ENCODE peak calls at places on chromosomes 12 and 14, in ten cellular contexts. O is hepatocyte, F is OCI-LY7, U is thoracic aorta, Z is uterus, D is adrenal gland, R is left ventricle myocardium inferior, A is cardiac muscle cell, P is lower lobe of right lung, V is brain microvascular endothelial cell. I is an unnamed sample. For H3K36me3, the result is how much of the 10 kb centered on the place peaks cover.

GRCh38 chr12:100401660-100402059 is 44.8 kb downstream of the SLC17A8 start:
- DNase-seq in O (peak), F (no peak), U (no peak), Z (no peak), D (no peak), R (no peak), A (no peak), P (no peak), V (peak), I (peak)

GRCh38 chr12:45914090-45914489 is 76.3 kb downstream of the SCAF11 start:
- DNase-seq in O (peak), F (no peak), U (no peak), Z (no peak), D (no peak), R (no peak), A (no peak), P (no peak), V (peak), I (peak)

GRCh38 chr12:63915105-63915830 is 70.8 kb downstream of the SRGAP1 start:
- DNase-seq in O (no peak), F (no peak), U (no peak), Z (no peak), D (no peak), R (no peak), A (no peak), P (no peak), V (peak), I (peak)

GRCh38 chr12:122813310-122813713 is 21.9 kb upstream of the HIP1R start:
- DNase-seq in O (no peak), F (peak), U (no peak), Z (no peak), D (no peak), R (no peak), A (no peak), P (no peak), V (no peak), I (no peak)

GRCh38 chr12:131202592-131203378 is 249.1 kb downstream of the ADGRD1 start:
- DNase-seq in O (no peak), F (no peak), U (no peak), Z (no peak), D (no peak), R (no peak), A (no peak), P (no peak), V (no peak), I (no peak)

GRCh38 chr12:89949457-89950195 is 241.0 kb upstream of the ATP2B1 start:
- DNase-seq in O (peak), F (peak), U (no peak), Z (peak), D (no peak), R (no peak), A (peak), P (no peak), V (peak), I (peak)

GRCh38 chr14:75515631-75515999 is 6.7 kb upstream of the BATF start:
- DNase-seq in O (no peak), F (peak), U (no peak), Z (no peak), D (no peak), R (no peak), A (no peak), P (no peak), V (no peak), I (no peak)

GRCh38 chr12:91704446-91704845 is 441.2 kb downstream of the BTG1 start:
- DNase-seq in O (no peak), F (no peak), U (no peak), Z (no peak), D (peak), R (no peak), A (no peak), P (no peak), V (peak), I (peak)

GRCh38 chr12:117640511-117640910 is 279.1 kb upstream of the NOS1 start:
- DNase-seq in O (no peak), F (no peak), U (no peak), Z (no peak), D (no peak), R (no peak), A (no peak), P (no peak), V (no peak), I (no peak)

GRCh38 chr14:105116451-105117256 is 51.4 kb upstream of the GPR132 start:
- DNase-seq in O (no peak), F (no peak), U (no peak), Z (no peak), D (peak), R (no peak), A (no peak), P (no peak), V (no peak), I (no peak)

GRCh38 chr12:6765634-6766581 is at the start of gene PTMS:
- DNase-seq in O (peak), F (peak), U (peak), Z (peak), D (peak), R (peak), A (peak), P (peak), V (peak), I (peak)

GRCh38 chr14:95273041-95273978 is 46.4 kb downstream of the CLMN start:
- DNase-seq in O (peak), F (no peak), U (no peak), Z (no peak), D (no peak), R (no peak), A (no peak), P (no peak), V (peak), I (peak)

GRCh38 chr12:52232916-52233461 is at the start of gene KRT7:
- DNase-seq in O (peak), F (no peak), U (no peak), Z (no peak), D (no peak), R (no peak), A (no peak), P (peak), V (no peak), I (no peak)

GRCh38 chr12:104358353-104359003 is 54.9 kb downstream of the EID3 start:
- DNase-seq in O (peak), F (peak), U (peak), Z (peak), D (peak), R (peak), A (peak), P (peak), V (peak), I (peak)

GRCh38 chr12:6852651-6853354 is 853 bp downstream of the USP5 start:
- DNase-seq in O (peak), F (peak), U (peak), Z (no peak), D (peak), R (no peak), A (peak), P (no peak), V (peak), I (peak)

GRCh38 chr12:127760996-127761395 is 506.0 kb upstream of the TMEM132C start:
- DNase-seq in O (no peak), F (no peak), U (no peak), Z (no peak), D (no peak), R (no peak), A (no peak), P (no peak), V (no peak), I (no peak)

GRCh38 chr12:48979602-48980388 is 1.7 kb downstream of the WNT1 start:
- DNase-seq in O (no peak), F (no peak), U (no peak), Z (no peak), D (no peak), R (no peak), A (no peak), P (no peak), V (no peak), I (no peak)

GRCh38 chr12:5988659-5989116 is 43.6 kb upstream of the ANO2 start:
- DNase-seq in O (peak), F (peak), U (no peak), Z (peak), D (peak), R (peak), A (peak), P (peak), V (peak), I (peak)

DNA sequence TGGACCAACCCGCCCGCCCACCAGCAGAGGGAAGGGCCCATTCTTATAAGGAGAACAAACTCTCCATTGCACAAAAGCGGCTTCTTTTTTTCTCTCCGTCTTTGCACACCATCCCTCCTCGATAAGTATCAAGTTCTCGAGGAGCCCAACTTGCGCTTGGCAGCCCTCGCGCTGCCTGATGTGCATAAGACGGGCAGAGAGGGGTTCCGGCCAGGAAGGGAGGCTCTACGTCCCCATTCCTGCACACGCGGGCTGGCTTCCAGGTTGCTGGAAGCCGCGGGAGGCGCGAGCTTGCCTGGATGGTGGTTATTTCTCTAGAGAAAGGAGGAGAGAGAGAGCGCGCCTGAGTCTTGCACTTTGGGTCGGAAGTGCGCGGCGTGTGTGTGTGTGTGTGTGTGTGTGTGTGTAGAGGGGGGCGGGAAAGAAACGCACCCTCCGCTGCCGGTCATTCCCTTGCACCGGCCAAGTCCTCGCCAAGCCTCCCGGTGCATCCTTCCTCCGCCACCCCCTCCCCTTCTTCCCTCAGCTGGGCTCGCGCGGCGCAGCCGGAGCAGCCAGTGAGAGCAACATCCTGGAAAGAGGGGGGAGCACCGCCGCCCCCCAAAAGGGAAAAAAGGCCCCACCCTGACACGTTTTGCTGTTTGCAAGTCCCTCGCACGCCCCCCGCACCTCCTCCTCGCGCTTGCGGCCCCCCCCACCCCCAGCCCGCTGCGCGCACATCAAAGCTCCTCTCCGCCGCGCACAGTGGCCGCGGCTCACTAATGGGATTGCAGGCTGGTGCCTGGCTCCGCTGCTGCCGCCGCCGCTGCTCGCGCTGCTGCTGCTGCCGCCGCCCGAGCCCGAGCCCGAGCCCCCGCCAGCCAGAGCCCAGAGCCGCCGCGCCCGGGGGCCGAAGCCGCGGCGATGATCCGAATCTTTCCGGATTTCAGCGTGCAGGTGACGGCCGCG is 4.5 kb upstream of the NPAS3 start:
- DNase-seq in O (peak), F (no peak), U (no peak), Z (peak), D (peak), R (no peak), A (peak), P (no peak), V (peak), I (no peak)
- TF ChIP-seq CTCF in O (no peak), F (no peak), U (no peak), Z (no peak), D (no peak), R (no peak), A (no peak), P (no peak), V (no peak), I (no peak)

GRCh38 chr14:52029881-52030280 is 39.0 kb downstream of the NID2 start:
- DNase-seq in O (no peak), F (no peak), U (no peak), Z (no peak), D (no peak), R (no peak), A (no peak), P (no peak), V (no peak), I (no peak)

GRCh38 chr14:52023518-52023917 is 34.2 kb downstream of the RTRAF start:
- DNase-seq in O (no peak), F (no peak), U (no peak), Z (peak), D (no peak), R (no peak), A (no peak), P (no peak), V (peak), I (peak)

GRCh38 chr14:52025310-52025709 is 36.0 kb downstream of the RTRAF start:
- DNase-seq in O (no peak), F (no peak), U (no peak), Z (no peak), D (no peak), R (no peak), A (no peak), P (no peak), V (peak), I (peak)

GRCh38 chr14:52026921-52027320 is 37.6 kb downstream of the RTRAF start:
- DNase-seq in O (no peak), F (no peak), U (no peak), Z (no peak), D (no peak), R (no peak), A (no peak), P (no peak), V (no peak), I (no peak)

DNA sequence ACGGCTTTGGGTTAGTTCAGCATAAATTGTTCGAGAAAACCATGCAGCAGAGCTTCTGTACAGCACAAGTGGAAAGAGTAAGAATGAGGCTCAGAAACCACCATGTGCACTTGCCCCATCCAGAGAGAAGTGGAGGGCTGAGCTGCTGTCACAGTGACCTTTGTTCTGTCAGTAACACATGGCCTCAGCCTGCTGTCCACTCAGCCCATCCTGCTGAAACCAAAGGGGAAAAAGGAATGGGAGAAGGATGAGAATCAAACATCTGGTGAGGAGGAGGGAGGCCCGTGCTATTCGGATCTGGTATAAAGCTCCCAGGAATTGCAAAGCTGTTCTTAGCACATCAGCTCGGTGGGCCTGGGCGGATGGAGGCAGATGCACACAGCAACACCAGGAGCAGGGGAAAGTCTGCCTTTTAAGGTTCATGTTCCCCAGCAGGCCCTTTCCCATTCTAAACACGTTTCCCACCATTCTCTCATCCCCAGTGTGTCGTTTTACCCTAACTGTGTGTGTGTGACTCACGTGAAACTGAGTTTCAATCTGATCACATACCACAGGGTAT is 36.7 kb downstream of the RTRAF start:
- DNase-seq in O (no peak), F (no peak), U (no peak), Z (no peak), D (no peak), R (no peak), A (peak), P (no peak), V (no peak), I (no peak)
- H3K36me3 ChIP-seq in O (under half), F (under half), U (under half), Z (under half), D (under half), R (under half), A (under half), P (under half), V (under half), I (under half)

GRCh38 chr12:78229491-78230209 is 399.0 kb downstream of the NAV3 start:
- DNase-seq in O (peak), F (peak), U (no peak), Z (no peak), D (peak), R (no peak), A (peak), P (no peak), V (peak), I (peak)
- TF ChIP-seq CTCF in O (peak), F (peak), U (no peak), Z (peak), D (peak), R (peak), A (peak), P (peak), V (peak), I (peak)

GRCh38 chr14:73166399-73166798 is 30.1 kb downstream of the PSEN1 start:
- DNase-seq in O (no peak), F (no peak), U (no peak), Z (no peak), D (no peak), R (no peak), A (no peak), P (no peak), V (no peak), I (peak)

GRCh38 chr14:73170686-73171085 is 34.4 kb downstream of the PSEN1 start:
- DNase-seq in O (no peak), F (no peak), U (no peak), Z (no peak), D (no peak), R (no peak), A (no peak), P (no peak), V (no peak), I (no peak)

GRCh38 chr14:73168274-73168673 is 32.0 kb downstream of the PSEN1 start:
- DNase-seq in O (no peak), F (no peak), U (no peak), Z (no peak), D (no peak), R (no peak), A (no peak), P (no peak), V (no peak), I (no peak)

GRCh38 chr14:73167727-73168126 is 31.4 kb downstream of the PSEN1 start:
- DNase-seq in O (no peak), F (no peak), U (no peak), Z (no peak), D (no peak), R (no peak), A (no peak), P (no peak), V (no peak), I (no peak)

GRCh38 chr14:73168691-73169090 is 32.4 kb downstream of the PSEN1 start:
- DNase-seq in O (no peak), F (no peak), U (no peak), Z (no peak), D (no peak), R (no peak), A (no peak), P (no peak), V (no peak), I (no peak)
- H3K36me3 ChIP-seq in O (under half), F (under half), U (under half), Z (under half), D (under half), R (half or more), A (under half), P (half or more), V (under half), I (under half)

GRCh38 chr14:29616922-29617321 is 310.7 kb downstream of the PRKD1 start:
- DNase-seq in O (no peak), F (no peak), U (no peak), Z (no peak), D (no peak), R (no peak), A (no peak), P (no peak), V (no peak), I (no peak)
- TF ChIP-seq CTCF in O (no peak), F (no peak), U (no peak), Z (no peak), D (no peak), R (no peak), A (no peak), P (no peak), V (no peak), I (no peak)

DNA sequence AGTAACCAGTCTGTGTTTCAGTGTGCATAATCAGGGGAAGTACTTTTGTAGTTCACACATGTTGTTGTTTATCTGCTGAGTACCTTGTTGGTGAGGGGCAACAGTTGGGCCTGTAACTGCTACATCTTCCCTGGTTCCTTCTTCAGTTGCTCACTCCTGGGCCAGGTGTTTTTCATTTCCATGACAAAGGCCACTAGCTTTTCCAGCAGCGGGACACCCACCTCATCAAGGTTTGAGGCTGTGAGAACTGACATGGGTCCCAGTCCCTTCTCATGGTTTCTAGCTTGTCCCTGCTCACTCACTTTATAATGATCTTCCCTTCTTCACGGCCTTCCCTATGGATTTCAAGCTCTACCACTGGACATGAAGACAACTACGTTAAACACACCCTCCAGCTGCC is 1.5 kb upstream of the NOXRED1 start:
- DNase-seq in O (no peak), F (no peak), U (no peak), Z (no peak), D (no peak), R (no peak), A (no peak), P (no peak), V (no peak), I (no peak)
- H3K36me3 ChIP-seq in O (under half), F (half or more), U (half or more), Z (under half), D (under half), R (half or more), A (under half), P (half or more), V (half or more), I (under half)

GRCh38 chr12:98870521-98870920 is 225.4 kb downstream of the APAF1 start:
- DNase-seq in O (no peak), F (no peak), U (no peak), Z (no peak), D (no peak), R (no peak), A (no peak), P (no peak), V (no peak), I (no peak)

GRCh38 chr12:98873823-98874222 is 228.7 kb downstream of the APAF1 start:
- DNase-seq in O (no peak), F (no peak), U (no peak), Z (no peak), D (no peak), R (no peak), A (no peak), P (no peak), V (no peak), I (no peak)

GRCh38 chr12:98868538-98868937 is 223.4 kb downstream of the APAF1 start:
- DNase-seq in O (no peak), F (no peak), U (no peak), Z (no peak), D (no peak), R (no peak), A (no peak), P (no peak), V (no peak), I (no peak)

GRCh38 chr12:98868076-98868475 is 223.0 kb downstream of the APAF1 start:
- DNase-seq in O (no peak), F (no peak), U (no peak), Z (no peak), D (no peak), R (no peak), A (no peak), P (no peak), V (no peak), I (no peak)

GRCh38 chr12:98869886-98870285 is 224.8 kb downstream of the APAF1 start:
- DNase-seq in O (no peak), F (no peak), U (no peak), Z (no peak), D (no peak), R (no peak), A (no peak), P (no peak), V (no peak), I (no peak)
- TF ChIP-seq CTCF in O (no peak), F (no peak), U (no peak), Z (no peak), D (no peak), R (no peak), A (no peak), P (no peak), V (no peak), I (no peak)

GRCh38 chr12:109179927-109180326 is 63.5 kb downstream of the ACACB start:
- DNase-seq in O (no peak), F (no peak), U (no peak), Z (no peak), D (no peak), R (no peak), A (no peak), P (no peak), V (no peak), I (no peak)
- H3K36me3 ChIP-seq in O (under half), F (under half), U (under half), Z (under half), D (under half), R (half or more), A (under half), P (half or more), V (under half), I (under half)